ENCODE peak calls at places on chromosomes 6 and 20, in seven cellular contexts. Z, E, M, A, H, K and O are unnamed samples.

GRCh38 chr6:79868098-79868722 is 79.1 kb downstream of the ELOVL4 start:
- DNase-seq in Z (peak), E (no peak), M (peak), A (peak), H (no peak), K (peak), O (peak)

GRCh38 chr6:43308101-43308989 is at the start of gene CRIP3:
- DNase-seq in Z (peak), E (no peak), M (peak), A (peak), H (peak), K (no peak), O (no peak)

GRCh38 chr20:64024141-64024990 is 11.6 kb upstream of the C20orf204 start:
- DNase-seq in Z (no peak), E (no peak), M (no peak), A (no peak), H (no peak), K (no peak), O (no peak)

GRCh38 chr6:54419885-54420284 is 111.6 kb downstream of the TINAG start:
- DNase-seq in Z (peak), E (no peak), M (no peak), A (peak), H (no peak), K (peak), O (no peak)

GRCh38 chr20:37361336-37361735 is 15.4 kb downstream of the SRC start:
- DNase-seq in Z (no peak), E (peak), M (no peak), A (no peak), H (no peak), K (no peak), O (no peak)

GRCh38 chr20:50085481-50086365 is 27.2 kb downstream of the UBE2V1 start:
- DNase-seq in Z (peak), E (peak), M (peak), A (peak), H (peak), K (peak), O (no peak)

GRCh38 chr6:132780770-132781371 is 17.6 kb downstream of the SLC18B1 start:
- DNase-seq in Z (peak), E (no peak), M (no peak), A (peak), H (no peak), K (peak), O (no peak)

GRCh38 chr20:17448071-17448470 is 83.1 kb downstream of the BFSP1 start:
- DNase-seq in Z (no peak), E (no peak), M (no peak), A (no peak), H (no peak), K (no peak), O (no peak)

GRCh38 chr6:24891004-24891403 is 44.8 kb downstream of the RIPOR2 start:
- DNase-seq in Z (no peak), E (no peak), M (no peak), A (no peak), H (no peak), K (no peak), O (no peak)

GRCh38 chr6:33771342-33772113 is 17.4 kb downstream of the LEMD2 start:
- DNase-seq in Z (peak), E (peak), M (peak), A (peak), H (peak), K (peak), O (peak)
- TF ChIP-seq CTCF in Z (peak), E (peak), M (peak), A (peak), H (peak), K (peak), O (peak)

GRCh38 chr6:16496210-16496609 is 257.8 kb downstream of the GMPR start:
- DNase-seq in Z (no peak), E (no peak), M (no peak), A (no peak), H (no peak), K (no peak), O (no peak)
- TF ChIP-seq CTCF in Z (no peak), E (no peak), M (no peak), A (peak), H (no peak), K (no peak), O (no peak)

GRCh38 chr6:160755168-160755567 is 53.1 kb downstream of the PLG start:
- DNase-seq in Z (no peak), E (no peak), M (no peak), A (no peak), H (no peak), K (no peak), O (no peak)

GRCh38 chr6:160756021-160756420 is 54.0 kb downstream of the PLG start:
- DNase-seq in Z (no peak), E (no peak), M (no peak), A (no peak), H (no peak), K (no peak), O (no peak)

DNA sequence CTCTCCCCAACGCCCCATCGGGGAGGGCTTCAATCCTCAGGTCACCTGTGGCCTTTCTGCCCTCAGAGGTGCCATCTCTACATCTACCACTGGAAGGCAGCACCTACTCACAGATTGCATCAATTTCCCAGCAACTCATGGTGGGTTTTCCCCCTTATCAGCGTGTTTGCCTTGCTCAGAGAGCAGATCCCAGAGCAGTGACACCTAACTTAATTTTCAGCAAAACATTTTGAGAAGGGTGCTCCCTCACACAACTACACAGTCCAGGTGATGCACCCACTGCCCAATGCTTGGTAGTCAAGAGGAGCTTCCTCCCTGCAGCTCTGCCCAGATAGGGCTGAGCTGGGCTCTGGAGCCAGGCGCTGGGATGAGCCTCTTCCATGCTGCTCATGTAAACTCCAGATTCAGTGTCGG is 48.2 kb downstream of the PLG start:
- DNase-seq in Z (no peak), E (no peak), M (no peak), A (peak), H (no peak), K (peak), O (peak)
- TF ChIP-seq CTCF in Z (peak), E (no peak), M (no peak), A (peak), H (peak), K (peak), O (peak)

GRCh38 chr20:62377615-62378085 is 9.3 kb upstream of the RPS21 start:
- DNase-seq in Z (no peak), E (no peak), M (no peak), A (no peak), H (no peak), K (no peak), O (no peak)

GRCh38 chr20:62378215-62378614 is 8.7 kb upstream of the RPS21 start:
- DNase-seq in Z (no peak), E (no peak), M (no peak), A (peak), H (no peak), K (peak), O (no peak)

GRCh38 chr20:62374431-62375152 is 7.5 kb upstream of the LAMA5 start:
- DNase-seq in Z (no peak), E (no peak), M (no peak), A (no peak), H (no peak), K (no peak), O (no peak)

GRCh38 chr20:62377064-62377461 is 9.8 kb upstream of the RPS21 start:
- DNase-seq in Z (no peak), E (no peak), M (no peak), A (no peak), H (no peak), K (no peak), O (no peak)

DNA sequence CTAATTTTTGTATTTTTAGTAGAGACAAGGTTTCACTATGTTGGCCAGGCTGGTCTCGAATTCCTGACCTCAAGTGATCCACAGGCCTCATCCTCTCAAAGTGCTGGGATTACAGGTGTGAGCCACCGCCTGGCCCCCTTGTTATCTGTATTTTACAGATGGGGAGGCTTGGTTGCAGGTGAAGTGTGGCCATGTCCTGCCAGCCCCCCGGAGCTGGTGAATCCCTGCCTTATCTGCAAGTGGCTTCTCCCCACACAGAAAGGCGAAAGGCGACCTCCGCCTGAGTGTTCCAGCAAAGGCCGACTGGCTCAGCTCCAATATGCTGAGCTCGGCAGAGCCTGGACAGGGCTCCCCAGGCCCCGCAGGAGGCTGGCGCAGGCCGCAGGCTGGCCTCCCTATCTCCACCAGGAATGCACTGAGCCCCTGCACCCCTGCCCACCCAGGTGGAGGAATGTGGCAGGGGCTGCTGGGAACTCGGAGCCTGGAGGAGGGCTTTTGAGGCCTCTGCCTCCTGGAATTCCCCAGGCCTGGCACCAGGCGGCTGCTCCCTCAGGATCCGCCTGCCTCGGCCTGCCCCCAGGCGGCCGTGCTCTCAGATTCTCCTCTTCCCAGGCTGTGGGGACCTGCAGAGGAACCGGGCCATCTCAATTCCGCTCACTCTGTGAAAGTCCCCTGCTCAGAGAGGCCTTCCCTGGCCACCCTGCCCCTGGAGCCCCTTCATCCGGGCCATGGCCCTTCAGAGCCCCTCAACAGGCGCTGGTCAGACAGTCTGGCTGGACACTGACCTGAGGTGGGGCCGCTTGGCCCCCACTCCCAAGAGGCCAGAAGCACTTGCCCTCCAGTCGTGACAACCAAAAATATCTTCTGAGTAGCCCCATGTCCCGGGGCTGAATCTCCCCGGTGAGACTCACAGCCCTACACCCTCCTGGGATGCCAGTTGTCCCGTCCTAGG is 9.3 kb upstream of the LAMA5 start:
- DNase-seq in Z (peak), E (peak), M (peak), A (peak), H (no peak), K (no peak), O (peak)
- TF ChIP-seq CTCF in Z (peak), E (peak), M (no peak), A (peak), H (no peak), K (peak), O (peak)

GRCh38 chr6:10250655-10251220 is 164.1 kb downstream of the TFAP2A start:
- DNase-seq in Z (no peak), E (no peak), M (no peak), A (no peak), H (no peak), K (no peak), O (no peak)

DNA sequence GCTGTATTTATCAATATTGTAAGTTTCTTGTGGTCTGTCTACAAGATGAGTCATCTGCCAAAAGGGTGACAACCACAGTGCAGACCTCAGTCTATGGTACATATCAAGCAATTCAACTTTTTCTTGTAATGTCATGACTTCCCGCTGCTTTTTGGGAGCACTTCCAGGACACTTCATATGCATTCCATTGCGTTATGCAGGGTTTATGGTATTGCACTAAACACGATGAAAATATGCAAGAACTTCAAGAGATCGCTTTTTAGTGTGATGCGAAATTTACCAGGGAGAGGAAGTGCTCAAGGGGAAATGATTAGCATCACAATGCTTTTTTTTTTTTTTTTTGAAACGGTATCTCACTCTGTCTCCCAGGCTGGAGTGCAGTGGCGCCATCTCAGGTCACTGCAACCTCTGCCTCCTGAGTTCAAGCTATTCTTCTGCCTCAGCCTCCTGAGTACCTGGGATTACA is 166.5 kb downstream of the TFAP2A start:
- DNase-seq in Z (no peak), E (no peak), M (no peak), A (peak), H (no peak), K (no peak), O (no peak)
- TF ChIP-seq CTCF in Z (no peak), E (no peak), M (no peak), A (peak), H (no peak), K (no peak), O (no peak)

GRCh38 chr6:121297699-121298098 is 36.6 kb downstream of the TBC1D32 start:
- DNase-seq in Z (peak), E (no peak), M (no peak), A (no peak), H (no peak), K (no peak), O (no peak)
- TF ChIP-seq CTCF in Z (no peak), E (no peak), M (no peak), A (no peak), H (no peak), K (no peak), O (no peak)

GRCh38 chr6:98486052-98486451 is 348.3 kb upstream of the POU3F2 start:
- DNase-seq in Z (no peak), E (no peak), M (no peak), A (no peak), H (no peak), K (no peak), O (no peak)
- TF ChIP-seq CTCF in Z (no peak), E (no peak), M (no peak), A (no peak), H (no peak), K (no peak), O (no peak)

DNA sequence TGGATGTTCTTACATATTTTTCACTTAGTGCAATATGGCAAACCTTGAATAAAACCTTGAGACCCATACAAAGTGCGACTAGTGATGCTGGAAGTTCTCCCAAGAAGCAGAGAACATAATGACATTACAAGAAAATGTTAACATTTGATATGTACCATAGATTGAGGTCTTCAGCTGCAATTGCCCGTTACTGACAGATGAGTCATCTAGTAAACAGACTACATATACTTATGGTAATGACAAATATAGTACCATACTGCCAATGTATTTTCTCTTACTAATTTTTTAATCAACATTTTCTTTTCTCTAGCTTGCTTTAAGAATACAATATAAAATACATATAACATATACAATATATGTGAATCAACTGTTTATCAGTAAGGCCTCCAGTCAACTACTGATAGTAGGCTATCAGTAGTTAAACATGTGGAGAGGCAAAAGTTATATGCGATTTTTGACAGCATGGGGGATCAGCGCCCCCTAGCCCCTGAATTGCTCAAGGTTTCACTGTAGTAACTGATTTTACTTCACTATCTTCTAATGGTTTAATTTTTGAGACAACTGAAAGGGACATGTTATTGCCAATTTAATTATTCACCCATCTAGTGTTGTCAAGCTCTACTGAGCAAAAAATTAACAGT is 166.7 kb upstream of the ADGRB3 start:
- DNase-seq in Z (no peak), E (no peak), M (no peak), A (no peak), H (no peak), K (no peak), O (no peak)
- TF ChIP-seq CTCF in Z (no peak), E (no peak), M (no peak), A (no peak), H (peak), K (no peak), O (peak)

DNA sequence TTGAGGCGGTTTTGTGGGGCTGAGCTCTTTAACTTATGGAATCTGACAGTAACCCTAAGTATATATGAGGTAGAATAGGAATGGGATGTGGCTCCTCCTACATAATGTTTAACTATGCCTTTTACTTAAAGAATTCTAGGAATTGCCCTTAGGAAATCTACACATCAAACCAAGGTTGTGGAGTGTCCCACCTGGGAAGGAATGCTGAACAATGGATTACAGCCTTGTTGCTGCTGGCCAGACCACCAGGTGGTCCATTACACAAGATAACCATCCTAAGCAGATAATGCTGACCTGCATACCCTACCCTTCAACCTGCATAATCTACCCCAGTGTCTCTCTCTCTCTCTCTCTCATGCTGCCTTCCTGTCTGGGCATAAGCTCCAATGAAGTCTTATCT is 35.0 kb upstream of the SLC22A16 start:
- DNase-seq in Z (no peak), E (no peak), M (no peak), A (no peak), H (no peak), K (no peak), O (no peak)
- TF ChIP-seq CTCF in Z (no peak), E (no peak), M (no peak), A (no peak), H (no peak), K (no peak), O (no peak)